ENCODE peak calls at places on chromosome 14, in four cellular contexts. One of them, this sample, is unnamed.
A peak's percentile ranks its signal among the peaks of the same experiment; 100 is the strongest.

GRCh38 chr14:54278665-54279295 is 118.0 kb upstream of the CDKN3 start:
- DNase-seq in activated T-cell treated with anti-CD3 and anti-CD28 coated beads for 1 hour: no peak
- DNase-seq in fibroblast of villous mesenchyme: no peak
- DNase-seq in WTC11: no peak
- DNase-seq in this sample: no peak

GRCh38 chr14:72024043-72024407 is 91.8 kb downstream of the RGS6 start:
- DNase-seq in activated T-cell treated with anti-CD3 and anti-CD28 coated beads for 1 hour: no peak
- DNase-seq in WTC11: peak; percentile 44
- DNase-seq in fibroblast of villous mesenchyme: peak; percentile 13
- DNase-seq in this sample: peak; percentile 64

GRCh38 chr14:51458563-51458955 is 193.2 kb upstream of the FRMD6 start:
- DNase-seq in fibroblast of villous mesenchyme: peak; percentile 44
- DNase-seq in activated T-cell treated with anti-CD3 and anti-CD28 coated beads for 1 hour: no peak
- DNase-seq in WTC11: no peak
- DNase-seq in this sample: no peak

GRCh38 chr14:23008836-23009235 is 1.1 kb downstream of the C14orf93 start:
- DNase-seq in activated T-cell treated with anti-CD3 and anti-CD28 coated beads for 1 hour: no peak
- DNase-seq in fibroblast of villous mesenchyme: peak; percentile 14
- DNase-seq in WTC11: no peak
- DNase-seq in this sample: no peak

GRCh38 chr14:68250950-68251765 is 431.6 kb downstream of the RAD51B start:
- DNase-seq in activated T-cell treated with anti-CD3 and anti-CD28 coated beads for 1 hour: no peak
- DNase-seq in WTC11: no peak
- DNase-seq in fibroblast of villous mesenchyme: no peak
- DNase-seq in this sample: no peak

GRCh38 chr14:50620341-50620740 is 47.8 kb downstream of the SAV1 start:
- DNase-seq in WTC11: no peak
- DNase-seq in fibroblast of villous mesenchyme: no peak
- DNase-seq in activated T-cell treated with anti-CD3 and anti-CD28 coated beads for 1 hour: no peak
- DNase-seq in this sample: no peak

GRCh38 chr14:100438271-100438670 is 115.1 kb downstream of the SLC25A47 start:
- DNase-seq in WTC11: no peak
- DNase-seq in activated T-cell treated with anti-CD3 and anti-CD28 coated beads for 1 hour: no peak
- DNase-seq in fibroblast of villous mesenchyme: no peak
- DNase-seq in this sample: no peak

GRCh38 chr14:99681101-99681831 is 2.8 kb upstream of the CYP46A1 start:
- DNase-seq in fibroblast of villous mesenchyme: no peak
- DNase-seq in WTC11: no peak
- DNase-seq in activated T-cell treated with anti-CD3 and anti-CD28 coated beads for 1 hour: no peak
- DNase-seq in this sample: peak; percentile 18

GRCh38 chr14:22973217-22974032 is 8.9 kb downstream of the AJUBA start:
- DNase-seq in WTC11: peak; percentile 50
- DNase-seq in activated T-cell treated with anti-CD3 and anti-CD28 coated beads for 1 hour: no peak
- DNase-seq in fibroblast of villous mesenchyme: peak; percentile 79
- DNase-seq in this sample: peak; percentile 56

GRCh38 chr14:57833304-57833703 is 32.6 kb downstream of the SLC35F4 start:
- DNase-seq in activated T-cell treated with anti-CD3 and anti-CD28 coated beads for 1 hour: no peak
- DNase-seq in WTC11: no peak
- DNase-seq in fibroblast of villous mesenchyme: peak; percentile 77
- DNase-seq in this sample: no peak

GRCh38 chr14:98634043-98634820 is 637.8 kb downstream of the BCL11B start:
- DNase-seq in fibroblast of villous mesenchyme: no peak
- DNase-seq in WTC11: no peak
- DNase-seq in activated T-cell treated with anti-CD3 and anti-CD28 coated beads for 1 hour: no peak
- DNase-seq in this sample: no peak

GRCh38 chr14:79356040-79356439 is 855.3 kb downstream of the DIO2 start:
- DNase-seq in WTC11: no peak
- DNase-seq in activated T-cell treated with anti-CD3 and anti-CD28 coated beads for 1 hour: no peak
- DNase-seq in fibroblast of villous mesenchyme: peak; percentile 63
- DNase-seq in this sample: no peak

GRCh38 chr14:95452176-95452889 is 64.1 kb downstream of the SYNE3 start:
- DNase-seq in fibroblast of villous mesenchyme: peak; percentile 12
- DNase-seq in activated T-cell treated with anti-CD3 and anti-CD28 coated beads for 1 hour: no peak
- DNase-seq in WTC11: peak; percentile 51
- DNase-seq in this sample: peak; percentile 66

GRCh38 chr14:72611956-72612500 is 281.9 kb downstream of the DPF3 start:
- DNase-seq in fibroblast of villous mesenchyme: no peak
- DNase-seq in WTC11: no peak
- DNase-seq in activated T-cell treated with anti-CD3 and anti-CD28 coated beads for 1 hour: no peak
- DNase-seq in this sample: peak; percentile 7

GRCh38 chr14:36055681-36056225 is 120.8 kb downstream of the PTCSC3 start:
- DNase-seq in activated T-cell treated with anti-CD3 and anti-CD28 coated beads for 1 hour: no peak
- DNase-seq in WTC11: no peak
- DNase-seq in fibroblast of villous mesenchyme: no peak
- DNase-seq in this sample: no peak

GRCh38 chr14:102020058-102020971 is 55.9 kb downstream of the DYNC1H1 start:
- DNase-seq in fibroblast of villous mesenchyme: peak; percentile 7
- DNase-seq in WTC11: no peak
- DNase-seq in activated T-cell treated with anti-CD3 and anti-CD28 coated beads for 1 hour: peak; percentile 6
- DNase-seq in this sample: no peak

GRCh38 chr14:77052281-77053044 is 24.0 kb upstream of the IRF2BPL start:
- DNase-seq in WTC11: no peak
- DNase-seq in fibroblast of villous mesenchyme: no peak
- DNase-seq in activated T-cell treated with anti-CD3 and anti-CD28 coated beads for 1 hour: no peak
- DNase-seq in this sample: no peak

GRCh38 chr14:89507521-89507920 is 90.5 kb upstream of the FOXN3 start:
- DNase-seq in WTC11: no peak
- DNase-seq in fibroblast of villous mesenchyme: peak; percentile 64
- DNase-seq in activated T-cell treated with anti-CD3 and anti-CD28 coated beads for 1 hour: no peak
- DNase-seq in this sample: no peak

GRCh38 chr14:96204151-96205058 is at the start of gene BDKRB2:
- DNase-seq in fibroblast of villous mesenchyme: peak; percentile 90
- DNase-seq in WTC11: peak; percentile 65
- DNase-seq in activated T-cell treated with anti-CD3 and anti-CD28 coated beads for 1 hour: no peak
- DNase-seq in this sample: peak; percentile 81

GRCh38 chr14:52068741-52069616 is at the start of gene NID2:
- DNase-seq in activated T-cell treated with anti-CD3 and anti-CD28 coated beads for 1 hour: no peak
- DNase-seq in WTC11: peak; percentile 91
- DNase-seq in fibroblast of villous mesenchyme: peak; percentile 98
- DNase-seq in this sample: peak; percentile 91

GRCh38 chr14:68473794-68474193 is 319.1 kb downstream of the ZFP36L1 start:
- DNase-seq in activated T-cell treated with anti-CD3 and anti-CD28 coated beads for 1 hour: no peak
- DNase-seq in fibroblast of villous mesenchyme: no peak
- DNase-seq in WTC11: no peak
- DNase-seq in this sample: no peak

GRCh38 chr14:61256826-61257468 is 24.2 kb downstream of the TMEM30B start:
- DNase-seq in activated T-cell treated with anti-CD3 and anti-CD28 coated beads for 1 hour: no peak
- DNase-seq in WTC11: no peak
- DNase-seq in fibroblast of villous mesenchyme: no peak
- DNase-seq in this sample: no peak

GRCh38 chr14:95189400-95190162 is 32.3 kb upstream of the DICER1 start:
- DNase-seq in WTC11: no peak
- DNase-seq in fibroblast of villous mesenchyme: peak; percentile 70
- DNase-seq in activated T-cell treated with anti-CD3 and anti-CD28 coated beads for 1 hour: no peak
- DNase-seq in this sample: no peak

GRCh38 chr14:100576091-100577085 is 10.8 kb downstream of the BEGAIN start:
- DNase-seq in activated T-cell treated with anti-CD3 and anti-CD28 coated beads for 1 hour: no peak
- DNase-seq in WTC11: peak; percentile 8
- DNase-seq in fibroblast of villous mesenchyme: no peak
- DNase-seq in this sample: no peak

GRCh38 chr14:22563987-22564386 is 25.0 kb downstream of the DAD1 start:
- DNase-seq in WTC11: no peak
- DNase-seq in activated T-cell treated with anti-CD3 and anti-CD28 coated beads for 1 hour: no peak
- DNase-seq in fibroblast of villous mesenchyme: no peak
- DNase-seq in this sample: no peak

GRCh38 chr14:91924871-91925726 is 22.4 kb downstream of the FBLN5 start:
- DNase-seq in activated T-cell treated with anti-CD3 and anti-CD28 coated beads for 1 hour: no peak
- DNase-seq in WTC11: peak; percentile 15
- DNase-seq in fibroblast of villous mesenchyme: no peak
- DNase-seq in this sample: no peak

GRCh38 chr14:32010561-32011188 is 66.4 kb upstream of the ARHGAP5 start:
- DNase-seq in WTC11: no peak
- DNase-seq in fibroblast of villous mesenchyme: peak; percentile 85
- DNase-seq in activated T-cell treated with anti-CD3 and anti-CD28 coated beads for 1 hour: no peak
- DNase-seq in this sample: no peak

GRCh38 chr14:28321475-28322244 is 444.9 kb upstream of the FOXG1 start:
- DNase-seq in WTC11: no peak
- DNase-seq in activated T-cell treated with anti-CD3 and anti-CD28 coated beads for 1 hour: no peak
- DNase-seq in fibroblast of villous mesenchyme: no peak
- DNase-seq in this sample: no peak

GRCh38 chr14:106564058-106564643 is 1037.8 kb downstream of the TMEM121 start:
- DNase-seq in WTC11: no peak
- DNase-seq in fibroblast of villous mesenchyme: no peak
- DNase-seq in activated T-cell treated with anti-CD3 and anti-CD28 coated beads for 1 hour: peak; percentile 50
- DNase-seq in this sample: no peak

GRCh38 chr14:34711169-34711568 is 3.2 kb downstream of the CFL2 start:
- DNase-seq in WTC11: no peak
- DNase-seq in fibroblast of villous mesenchyme: peak; percentile 87
- DNase-seq in activated T-cell treated with anti-CD3 and anti-CD28 coated beads for 1 hour: no peak
- DNase-seq in this sample: no peak

GRCh38 chr14:32808574-32809098 is 130.0 kb upstream of the NPAS3 start:
- DNase-seq in activated T-cell treated with anti-CD3 and anti-CD28 coated beads for 1 hour: no peak
- DNase-seq in fibroblast of villous mesenchyme: peak; percentile 36
- DNase-seq in WTC11: no peak
- DNase-seq in this sample: no peak

GRCh38 chr14:77240336-77240915 is 30.6 kb downstream of the NGB start:
- DNase-seq in activated T-cell treated with anti-CD3 and anti-CD28 coated beads for 1 hour: no peak
- DNase-seq in fibroblast of villous mesenchyme: no peak
- DNase-seq in WTC11: no peak
- DNase-seq in this sample: no peak

GRCh38 chr14:58071341-58071740 is 80.7 kb downstream of the ARMH4 start:
- DNase-seq in WTC11: no peak
- DNase-seq in activated T-cell treated with anti-CD3 and anti-CD28 coated beads for 1 hour: no peak
- DNase-seq in fibroblast of villous mesenchyme: no peak
- DNase-seq in this sample: no peak

GRCh38 chr14:68621400-68622365 is 171.2 kb downstream of the ZFP36L1 start:
- DNase-seq in activated T-cell treated with anti-CD3 and anti-CD28 coated beads for 1 hour: no peak
- DNase-seq in WTC11: no peak
- DNase-seq in fibroblast of villous mesenchyme: peak; percentile 71
- DNase-seq in this sample: no peak

This sample was measured in H9.